ENCODE peak calls at places on chromosome 19, in five cellular contexts. C, V, I, J and G are unnamed samples.

GRCh38 chr19:29673451-29674371 is 8.4 kb downstream of the PLEKHF1 start:
- DNase-seq in C (no peak), V (no peak), I (no peak), J (no peak), G (no peak)

GRCh38 chr19:7909471-7910067 is 5.1 kb upstream of the TGFBR3L start:
- DNase-seq in C (no peak), V (no peak), I (no peak), J (no peak), G (no peak)

GRCh38 chr19:18723871-18724377 is 40.4 kb downstream of the CRTC1 start:
- DNase-seq in C (no peak), V (no peak), I (no peak), J (no peak), G (no peak)

GRCh38 chr19:33302175-33302973 is at the start of gene CEBPA:
- DNase-seq in C (peak), V (peak), I (peak), J (peak), G (peak)

GRCh38 chr19:2699413-2700142 is 2.9 kb downstream of the GNG7 start:
- DNase-seq in C (no peak), V (no peak), I (no peak), J (no peak), G (no peak)

GRCh38 chr19:16540948-16541347 is 1.3 kb downstream of the CHERP start:
- DNase-seq in C (no peak), V (no peak), I (no peak), J (no peak), G (no peak)

GRCh38 chr19:36013280-36014028 is 559 bp downstream of the ALKBH6 start:
- DNase-seq in C (no peak), V (no peak), I (no peak), J (no peak), G (no peak)

GRCh38 chr19:42634409-42635232 is 39.9 kb upstream of the CEACAM8 start:
- DNase-seq in C (no peak), V (no peak), I (peak), J (peak), G (no peak)

GRCh38 chr19:2080336-2080988 is 15.7 kb downstream of the MOB3A start:
- DNase-seq in C (no peak), V (no peak), I (no peak), J (no peak), G (no peak)

GRCh38 chr19:18232540-18233223 is 6.4 kb upstream of the PDE4C start:
- DNase-seq in C (peak), V (peak), I (no peak), J (peak), G (peak)

GRCh38 chr19:13120817-13121216 is 2.8 kb downstream of the NACC1 start:
- DNase-seq in C (no peak), V (no peak), I (peak), J (no peak), G (peak)

GRCh38 chr19:38135150-38135998 is 88.6 kb downstream of the DPF1 start:
- DNase-seq in C (no peak), V (peak), I (peak), J (no peak), G (no peak)

GRCh38 chr19:23823952-23824389 is 65.3 kb upstream of the ZNF681 start:
- DNase-seq in C (peak), V (peak), I (no peak), J (peak), G (peak)

DNA sequence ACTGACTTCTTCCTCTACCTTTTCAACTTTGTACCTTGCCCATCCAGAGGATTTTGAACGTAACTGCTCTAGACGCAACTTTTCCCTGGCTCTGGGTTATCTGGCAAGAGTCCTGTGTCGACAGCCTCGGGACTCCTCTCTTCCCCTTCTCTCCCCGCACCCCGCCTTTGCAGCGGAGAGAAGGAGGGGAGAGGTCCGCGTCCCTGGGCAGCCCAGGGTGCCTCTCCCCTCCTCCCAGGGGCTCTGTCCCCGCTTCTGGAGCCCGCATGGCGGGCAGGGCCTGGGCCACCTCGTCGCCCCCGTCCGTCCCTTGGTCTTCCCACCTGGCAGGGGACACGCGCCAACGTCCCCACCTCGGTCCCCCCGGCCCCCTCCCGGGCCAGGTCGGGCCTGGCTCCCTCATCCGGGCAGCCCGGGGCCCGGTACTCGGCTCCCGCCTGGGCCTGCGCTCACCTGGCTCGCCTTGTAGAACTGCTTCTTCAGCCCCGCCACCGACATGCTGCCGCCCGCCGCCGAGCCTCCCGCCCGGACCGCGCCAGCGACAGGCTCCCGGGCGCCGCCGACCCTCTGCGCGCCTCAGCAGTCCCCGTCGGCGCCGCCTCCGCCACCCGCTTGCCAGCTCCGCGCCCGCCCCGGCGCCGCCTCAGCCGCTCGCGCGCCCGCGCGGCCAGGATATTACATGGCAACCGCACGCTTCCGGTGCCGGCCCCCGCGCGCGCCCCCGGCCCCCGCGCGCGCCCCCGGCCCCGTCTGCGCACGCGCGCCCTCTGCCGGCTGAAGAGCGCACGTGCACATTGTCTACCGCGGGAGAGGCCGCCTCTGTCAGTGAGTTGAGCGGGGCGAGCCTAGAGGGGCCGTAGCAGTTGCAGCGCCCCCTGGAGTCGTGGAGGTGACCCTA is at the start of gene SH3GL1:
- DNase-seq in C (peak), V (peak), I (peak), J (peak), G (peak)
- H3K23ac ChIP-seq in C (no peak), V (peak), I (peak), J (peak), G (peak)

DNA sequence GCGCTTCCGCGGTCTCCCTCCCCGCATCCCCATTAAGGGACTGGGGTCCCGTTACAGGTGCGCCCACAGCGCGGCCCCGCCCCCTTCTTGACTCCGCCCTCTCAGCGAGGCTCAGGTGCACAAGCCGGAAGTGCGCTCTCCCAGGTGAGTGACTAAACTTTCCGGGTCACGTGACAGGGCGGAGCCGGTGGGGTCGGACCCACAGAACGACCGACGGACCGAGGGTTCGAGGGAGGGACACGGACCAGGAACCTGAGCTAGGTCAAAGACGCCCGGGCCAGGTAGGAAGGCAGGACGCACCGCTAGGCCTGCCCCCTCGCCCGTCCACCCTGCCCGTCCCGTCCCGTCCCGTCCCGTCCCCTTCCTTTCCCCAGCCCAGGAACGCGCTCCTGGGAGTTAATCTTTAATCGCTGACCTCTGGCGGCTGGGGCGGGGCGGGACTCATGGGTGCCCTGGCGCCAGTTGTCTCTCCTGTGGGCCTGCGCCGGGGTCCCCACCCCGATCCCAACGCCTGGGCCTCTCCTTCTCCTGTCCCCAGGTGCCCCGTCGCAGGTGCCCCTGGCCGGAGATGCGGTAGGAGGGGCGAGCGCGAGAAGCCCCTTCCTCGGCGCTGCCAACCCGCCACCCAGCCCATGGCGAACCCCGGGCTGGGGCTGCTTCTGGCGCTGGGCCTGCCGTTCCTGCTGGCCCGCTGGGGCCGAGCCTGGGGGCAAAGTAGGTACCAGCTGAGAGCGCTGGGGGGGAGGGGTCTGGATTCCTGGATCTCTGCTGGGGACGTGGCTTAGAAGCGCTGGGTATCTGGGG is at the start of gene CRB3:
- DNase-seq in C (peak), V (no peak), I (no peak), J (peak), G (no peak)
- H2BK120ac ChIP-seq in C (no peak), V (peak), I (no peak), J (no peak), G (no peak)

DNA sequence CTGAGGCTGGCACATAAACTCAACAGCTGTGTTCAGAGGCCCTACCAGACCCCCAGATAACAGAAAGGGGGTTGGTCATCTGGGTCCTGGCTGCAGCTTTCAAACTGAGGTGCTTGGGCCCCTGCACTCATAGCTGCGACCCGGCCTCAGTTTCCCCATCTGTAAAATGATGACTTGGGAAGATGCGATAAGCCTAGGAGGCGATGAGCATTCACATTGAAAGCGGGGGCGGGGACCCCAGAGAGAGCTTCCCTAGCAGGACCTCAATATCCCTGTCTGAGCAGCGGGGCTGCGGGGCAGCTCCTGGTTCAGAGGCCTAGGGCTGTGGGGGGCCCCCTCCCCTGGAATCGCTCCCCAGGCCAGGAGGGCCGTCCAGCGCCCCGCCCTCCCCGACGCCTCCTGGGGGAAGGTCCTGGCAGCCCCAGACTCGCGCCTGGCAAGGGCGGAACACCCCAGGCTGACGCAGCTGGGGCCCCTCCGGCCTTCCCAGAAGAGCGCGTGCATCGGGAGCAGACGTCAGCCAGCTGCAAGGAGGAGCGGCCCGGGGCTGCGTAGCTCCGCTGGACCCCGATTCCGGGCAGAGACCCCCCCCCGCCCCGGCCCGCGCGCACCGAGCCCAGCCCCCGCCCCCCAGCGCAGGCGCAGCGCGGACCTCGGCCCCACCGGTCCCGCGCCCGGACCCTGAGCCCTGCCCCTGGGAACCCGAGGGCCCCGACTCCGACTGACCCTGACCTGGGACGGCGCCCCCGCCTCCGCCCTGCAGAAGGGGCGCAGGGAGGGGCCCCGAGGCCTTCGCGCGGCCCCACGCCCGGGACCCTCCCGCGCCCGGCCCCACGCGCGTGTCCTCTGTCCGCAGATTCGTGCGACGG is 3.5 kb downstream of the FSTL3 start:
- DNase-seq in C (peak), V (no peak), I (peak), J (peak), G (peak)
- H2AK5ac ChIP-seq in C (no peak), V (peak), I (peak), J (no peak), G (peak)

GRCh38 chr19:47719047-47719885 is 6.0 kb downstream of the EHD2 start:
- DNase-seq in C (no peak), V (no peak), I (peak), J (no peak), G (peak)

GRCh38 chr19:47725759-47726401 is 12.7 kb downstream of the EHD2 start:
- DNase-seq in C (no peak), V (no peak), I (no peak), J (no peak), G (peak)

GRCh38 chr19:47716270-47716937 is 3.2 kb downstream of the EHD2 start:
- DNase-seq in C (no peak), V (no peak), I (no peak), J (no peak), G (no peak)

GRCh38 chr19:47723573-47723923 is 10.3 kb downstream of the EHD2 start:
- DNase-seq in C (no peak), V (no peak), I (peak), J (peak), G (peak)

GRCh38 chr19:47720669-47721068 is 7.4 kb downstream of the EHD2 start:
- DNase-seq in C (no peak), V (no peak), I (no peak), J (no peak), G (peak)
- H3K23ac ChIP-seq in C (no peak), V (no peak), I (peak), J (no peak), G (no peak)